ENCODE peak calls at places on chromosomes 7 and 10, in four cellular contexts. G is HepG2, Z is GM12878, D is K562. N is an unnamed sample.

GRCh38 chr7:73871163-73872011 is 10.4 kb downstream of the TMEM270 start:
- DNase-seq in G (no peak), Z (no peak), D (peak), N (no peak)

GRCh38 chr10:123521556-123521955 is 144.6 kb upstream of the GPR26 start:
- DNase-seq in G (no peak), Z (no peak), D (no peak), N (no peak)

GRCh38 chr7:20075992-20076813 is 141.0 kb downstream of the MACC1 start:
- DNase-seq in G (no peak), Z (no peak), D (no peak), N (no peak)

GRCh38 chr7:76182225-76182965 is 19.3 kb upstream of the SRRM3 start:
- DNase-seq in G (no peak), Z (no peak), D (no peak), N (no peak)

GRCh38 chr7:45028138-45028919 is 28.3 kb downstream of the CCM2 start:
- DNase-seq in G (no peak), Z (no peak), D (no peak), N (no peak)

GRCh38 chr7:41819645-41820044 is 116.8 kb upstream of the INHBA start:
- DNase-seq in G (no peak), Z (no peak), D (no peak), N (no peak)

GRCh38 chr7:150399421-150399820 is 20.3 kb downstream of the ZNF775 start:
- DNase-seq in G (no peak), Z (no peak), D (no peak), N (no peak)

GRCh38 chr10:88883443-88883799 is 3.4 kb downstream of the STAMBPL1 start:
- DNase-seq in G (no peak), Z (no peak), D (no peak), N (no peak)

GRCh38 chr10:132692311-132692710 is 93.6 kb downstream of the NKX6-2 start:
- DNase-seq in G (no peak), Z (no peak), D (no peak), N (no peak)

GRCh38 chr7:42233166-42233565 is 3.8 kb downstream of the GLI3 start:
- DNase-seq in G (no peak), Z (no peak), D (no peak), N (no peak)

GRCh38 chr10:60717852-60718251 is 60.4 kb upstream of the CDK1 start:
- DNase-seq in G (no peak), Z (no peak), D (no peak), N (no peak)

GRCh38 chr7:71626206-71626605 is 494.3 kb downstream of the GALNT17 start:
- DNase-seq in G (no peak), Z (no peak), D (no peak), N (no peak)

GRCh38 chr10:11742779-11743298 is 657 bp downstream of the ECHDC3 start:
- DNase-seq in G (no peak), Z (no peak), D (no peak), N (no peak)

GRCh38 chr7:292826-293225 is 2.9 kb downstream of the FOXL3 start:
- DNase-seq in G (no peak), Z (no peak), D (no peak), N (no peak)
- TF ChIP-seq CHD4 in G (no peak), Z (no peak), D (no peak), N (no peak)

GRCh38 chr10:75231672-75232581 is 3.8 kb downstream of the COMTD1 start:
- DNase-seq in G (no peak), Z (no peak), D (no peak), N (no peak)

GRCh38 chr10:75228278-75228677 is 7.5 kb downstream of the COMTD1 start:
- DNase-seq in G (no peak), Z (no peak), D (no peak), N (no peak)

GRCh38 chr10:75228834-75229233 is 6.9 kb downstream of the COMTD1 start:
- DNase-seq in G (no peak), Z (no peak), D (no peak), N (no peak)

GRCh38 chr10:75230600-75231038 is 5.1 kb downstream of the COMTD1 start:
- DNase-seq in G (peak), Z (peak), D (peak), N (peak)

DNA sequence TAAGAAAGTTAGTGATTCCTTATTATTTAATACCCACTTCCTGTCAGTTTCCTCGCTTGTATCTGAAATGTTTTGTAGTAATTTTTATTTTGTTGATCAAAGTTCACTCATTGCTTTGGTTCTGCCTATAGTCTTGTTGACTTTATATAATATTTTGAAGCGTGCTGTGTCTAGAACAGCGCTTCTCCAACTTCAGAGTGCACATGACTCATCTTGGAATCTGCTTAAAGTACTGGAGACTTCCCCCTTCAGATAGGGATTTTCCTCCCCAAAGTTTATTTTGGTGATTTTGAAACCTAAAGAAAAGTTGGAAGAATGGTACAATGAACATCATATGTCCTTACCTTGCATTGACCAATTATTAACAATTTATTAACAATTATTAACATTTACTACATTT is 5.8 kb downstream of the COMTD1 start:
- DNase-seq in G (no peak), Z (no peak), D (no peak), N (peak)
- TF ChIP-seq POLR2AphosphoS2 in G (no peak), Z (no peak), D (no peak), N (no peak)

GRCh38 chr7:134669845-134670373 is 23.3 kb downstream of the BPGM start:
- DNase-seq in G (no peak), Z (peak), D (no peak), N (peak)
- TF ChIP-seq CHD4 in G (no peak), Z (no peak), D (no peak), N (no peak)

DNA sequence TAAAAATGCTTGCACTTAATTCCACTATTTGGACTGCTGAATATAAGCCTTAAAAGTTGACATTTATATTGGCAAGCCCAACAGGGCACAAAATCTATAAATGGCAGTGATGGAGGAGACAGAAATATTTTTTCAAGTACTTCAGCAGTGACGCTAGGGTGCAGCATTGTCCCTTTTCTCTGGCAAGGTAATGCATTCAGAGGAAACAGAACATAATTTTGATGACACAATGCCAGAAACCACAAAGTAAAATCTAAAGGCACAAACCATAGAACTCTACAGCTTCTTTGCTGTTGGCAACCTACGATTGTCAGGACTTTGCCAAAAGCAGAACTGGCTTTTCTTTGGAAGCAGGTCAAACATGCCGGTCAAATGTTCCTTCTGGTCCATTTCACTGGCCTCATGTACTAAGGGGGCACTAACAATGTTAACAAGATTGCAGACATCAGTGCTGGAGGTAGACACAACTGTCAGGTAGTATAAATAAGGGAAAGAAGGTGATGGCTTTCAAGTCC is 30.9 kb upstream of the FAM133B start:
- DNase-seq in G (peak), Z (peak), D (peak), N (peak)
- TF ChIP-seq POLR2AphosphoS2 in G (no peak), Z (no peak), D (no peak), N (no peak)

GRCh38 chr7:33072471-33072870 is 9.9 kb upstream of the NT5C3A start:
- DNase-seq in G (peak), Z (no peak), D (no peak), N (no peak)
- TF ChIP-seq CHD4 in G (no peak), Z (no peak), D (no peak), N (no peak)

DNA sequence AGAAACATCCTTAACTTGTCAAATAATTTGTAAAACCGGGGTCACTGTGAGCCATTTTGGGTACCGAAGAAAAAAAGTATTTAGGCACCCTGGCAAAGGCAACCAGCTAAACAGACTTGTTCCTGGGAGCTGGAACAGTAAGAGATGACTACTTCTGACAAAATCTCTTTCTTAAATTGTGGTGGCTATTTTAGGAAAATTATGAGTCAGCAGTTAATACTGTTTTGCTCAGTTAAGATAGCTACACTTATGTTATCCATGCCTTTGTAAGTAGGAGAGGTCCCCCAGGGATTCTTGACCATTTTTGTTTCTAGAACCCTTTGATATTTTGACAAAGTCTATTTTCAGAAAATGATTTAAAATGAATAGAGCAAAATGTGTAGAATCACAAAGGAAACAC is 68.7 kb downstream of the TAX1BP1 start:
- DNase-seq in G (no peak), Z (no peak), D (no peak), N (no peak)
- TF ChIP-seq POLR2AphosphoS2 in G (no peak), Z (no peak), D (no peak), N (no peak)

N was measured in A549.